ENCODE peak calls at places on chromosome 20, in four cellular contexts. One of them, this sample, is unnamed.
A peak's percentile ranks its signal among the peaks of the same experiment; 100 is the strongest.

GRCh38 chr20:7327815-7328214 is 560.3 kb downstream of the BMP2 start:
- DNase-seq in transverse colon: no peak
- DNase-seq in progenitor cell of endocrine pancreas: no peak
- DNase-seq in AG04450: no peak
- DNase-seq in this sample: no peak

GRCh38 chr20:54058420-54059139 is 11.8 kb downstream of the BCAS1 start:
- DNase-seq in transverse colon: no peak
- DNase-seq in progenitor cell of endocrine pancreas: no peak
- DNase-seq in AG04450: no peak
- DNase-seq in this sample: no peak

GRCh38 chr20:55160022-55160421 is 684.6 kb downstream of the DOK5 start:
- DNase-seq in transverse colon: no peak
- DNase-seq in progenitor cell of endocrine pancreas: no peak
- DNase-seq in AG04450: no peak
- DNase-seq in this sample: no peak

GRCh38 chr20:1711826-1712601 is 54.4 kb upstream of the SIRPG start:
- DNase-seq in transverse colon: no peak
- DNase-seq in progenitor cell of endocrine pancreas: no peak
- DNase-seq in AG04450: no peak
- DNase-seq in this sample: no peak

GRCh38 chr20:15923030-15923776 is 650.0 kb downstream of the KIF16B start:
- DNase-seq in transverse colon: no peak
- DNase-seq in progenitor cell of endocrine pancreas: no peak
- DNase-seq in AG04450: no peak
- DNase-seq in this sample: no peak

GRCh38 chr20:53706511-53707031 is 112.9 kb upstream of the ZNF217 start:
- DNase-seq in transverse colon: no peak
- DNase-seq in progenitor cell of endocrine pancreas: no peak
- DNase-seq in AG04450: peak; percentile 62
- DNase-seq in this sample: peak; percentile 55

GRCh38 chr20:64106981-64107735 is at the start of gene NPBWR2:
- DNase-seq in transverse colon: peak; percentile 7
- DNase-seq in progenitor cell of endocrine pancreas: no peak
- DNase-seq in AG04450: no peak
- DNase-seq in this sample: peak; percentile 78

GRCh38 chr20:43836790-43837189 is 77.9 kb upstream of the TOX2 start:
- DNase-seq in transverse colon: no peak
- DNase-seq in progenitor cell of endocrine pancreas: no peak
- DNase-seq in AG04450: no peak
- DNase-seq in this sample: no peak

GRCh38 chr20:46965477-46965876 is 70.8 kb downstream of the EYA2 start:
- DNase-seq in transverse colon: no peak
- DNase-seq in progenitor cell of endocrine pancreas: no peak
- DNase-seq in AG04450: no peak
- DNase-seq in this sample: no peak

GRCh38 chr20:37984018-37984785 is 49.1 kb downstream of the TTI1 start:
- DNase-seq in transverse colon: no peak
- DNase-seq in progenitor cell of endocrine pancreas: no peak
- DNase-seq in AG04450: no peak
- DNase-seq in this sample: no peak

GRCh38 chr20:58741384-58741783 is 48.8 kb downstream of the NPEPL1 start:
- DNase-seq in transverse colon: no peak
- DNase-seq in progenitor cell of endocrine pancreas: no peak
- DNase-seq in AG04450: no peak
- DNase-seq in this sample: no peak

GRCh38 chr20:36154696-36155628 is at the start of gene EPB41L1:
- DNase-seq in transverse colon: no peak
- DNase-seq in progenitor cell of endocrine pancreas: peak; percentile 23
- DNase-seq in AG04450: no peak
- DNase-seq in this sample: peak; percentile 42

GRCh38 chr20:32325706-32326506 is 32.2 kb upstream of the ASXL1 start:
- DNase-seq in transverse colon: peak; percentile 49
- DNase-seq in progenitor cell of endocrine pancreas: no peak
- DNase-seq in AG04450: no peak
- DNase-seq in this sample: no peak

GRCh38 chr20:47719625-47720024 is 65.7 kb downstream of the SULF2 start:
- DNase-seq in transverse colon: no peak
- DNase-seq in progenitor cell of endocrine pancreas: no peak
- DNase-seq in AG04450: no peak
- DNase-seq in this sample: no peak

GRCh38 chr20:55947701-55948100 is 57.6 kb downstream of the CBLN4 start:
- DNase-seq in transverse colon: no peak
- DNase-seq in progenitor cell of endocrine pancreas: no peak
- DNase-seq in AG04450: no peak
- DNase-seq in this sample: no peak

GRCh38 chr20:4113546-4113945 is 98.2 kb upstream of the RNF24 start:
- DNase-seq in transverse colon: no peak
- DNase-seq in progenitor cell of endocrine pancreas: no peak
- DNase-seq in AG04450: no peak
- DNase-seq in this sample: no peak

GRCh38 chr20:58019027-58019849 is 209.2 kb downstream of the ANKRD60 start:
- DNase-seq in transverse colon: no peak
- DNase-seq in progenitor cell of endocrine pancreas: no peak
- DNase-seq in AG04450: no peak
- DNase-seq in this sample: no peak

GRCh38 chr20:35006009-35006408 is 50.3 kb downstream of the MYH7B start:
- DNase-seq in transverse colon: peak; percentile 3
- DNase-seq in progenitor cell of endocrine pancreas: no peak
- DNase-seq in AG04450: no peak
- DNase-seq in this sample: no peak

GRCh38 chr20:60718743-60719142 is 533.3 kb upstream of the CDH4 start:
- DNase-seq in transverse colon: no peak
- DNase-seq in progenitor cell of endocrine pancreas: no peak
- DNase-seq in AG04450: no peak
- DNase-seq in this sample: no peak
- TF ChIP-seq CTCF in transverse colon: no peak
- TF ChIP-seq CTCF in progenitor cell of endocrine pancreas: peak; percentile 26
- TF ChIP-seq CTCF in AG04450: no peak
- TF ChIP-seq CTCF in this sample: no peak

GRCh38 chr20:10447028-10447427 is 11.9 kb downstream of the SLX4IP start:
- DNase-seq in transverse colon: peak; percentile 36
- DNase-seq in progenitor cell of endocrine pancreas: no peak
- DNase-seq in AG04450: peak; percentile 42
- DNase-seq in this sample: peak; percentile 78
- TF ChIP-seq CTCF in transverse colon: no peak
- TF ChIP-seq CTCF in progenitor cell of endocrine pancreas: no peak
- TF ChIP-seq CTCF in AG04450: peak; percentile 31
- TF ChIP-seq CTCF in this sample: no peak

DNA sequence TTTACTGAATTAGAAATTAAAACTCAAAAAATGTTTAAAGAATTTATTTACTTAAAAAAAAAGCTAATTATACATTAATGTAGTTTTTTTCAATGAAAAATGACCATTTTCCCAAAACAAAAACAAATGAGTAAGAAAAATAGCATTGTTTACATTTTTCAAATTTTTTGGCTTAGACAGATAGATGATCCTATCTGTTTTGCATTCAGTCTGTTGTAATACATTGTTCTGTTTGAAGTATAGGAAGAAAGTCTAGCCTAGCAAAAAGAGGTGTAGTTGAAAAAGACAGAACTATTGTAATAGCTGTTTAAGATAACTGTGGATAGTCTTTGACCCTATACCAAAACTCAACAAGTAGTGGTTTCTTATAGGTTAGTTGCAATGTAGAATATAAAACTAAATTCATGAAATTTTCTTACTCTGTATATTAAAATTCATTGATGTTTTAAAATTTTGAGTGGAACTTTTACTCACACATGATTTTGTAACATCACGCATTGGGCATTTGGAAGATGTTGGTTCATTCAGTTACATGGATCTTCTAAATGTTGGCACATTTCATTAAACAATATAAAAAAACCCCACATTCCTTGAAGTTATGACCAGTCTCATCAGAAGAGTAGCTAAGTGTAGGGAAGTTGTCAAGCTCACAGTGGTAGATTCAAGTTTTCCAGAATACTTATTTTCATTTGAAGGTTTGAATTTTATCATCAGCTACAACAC is 62.0 kb downstream of the KCNS1 start:
- DNase-seq in transverse colon: no peak
- DNase-seq in progenitor cell of endocrine pancreas: no peak
- DNase-seq in AG04450: no peak
- DNase-seq in this sample: no peak
- TF ChIP-seq CTCF in transverse colon: no peak
- TF ChIP-seq CTCF in progenitor cell of endocrine pancreas: no peak
- TF ChIP-seq CTCF in AG04450: no peak
- TF ChIP-seq CTCF in this sample: no peak

GRCh38 chr20:18019068-18019467 is 38.6 kb downstream of the OVOL2 start:
- DNase-seq in transverse colon: no peak
- DNase-seq in progenitor cell of endocrine pancreas: no peak
- DNase-seq in AG04450: no peak
- DNase-seq in this sample: peak; percentile 79
- TF ChIP-seq CTCF in transverse colon: peak; percentile 16
- TF ChIP-seq CTCF in progenitor cell of endocrine pancreas: peak; percentile 48
- TF ChIP-seq CTCF in AG04450: peak; percentile 32
- TF ChIP-seq CTCF in this sample: peak; percentile 73

This sample was measured in GM13976.